ENCODE peak calls at places on chromosomes 7 and 10, in nine cellular contexts. V, I, H, A, D, R, X, T and U are unnamed samples.

GRCh38 chr7:66697451-66698438 is 42.8 kb upstream of the RABGEF1 start:
- DNase-seq in V (peak), I (peak), H (peak), A (peak), D (peak), R (peak), X (no peak), T (no peak), U (peak)

GRCh38 chr10:74156919-74157289 is 5.9 kb downstream of the ADK start:
- DNase-seq in V (peak), I (peak), H (no peak), A (no peak), D (peak), R (no peak), X (no peak), T (no peak), U (no peak)

GRCh38 chr7:15765753-15766152 is 79.3 kb upstream of the MEOX2 start:
- DNase-seq in V (no peak), I (no peak), H (no peak), A (no peak), D (no peak), R (no peak), X (no peak), T (no peak), U (no peak)

GRCh38 chr7:123769371-123769770 is 20.6 kb upstream of the WASL start:
- DNase-seq in V (peak), I (peak), H (peak), A (peak), D (peak), R (no peak), X (no peak), T (peak), U (no peak)

GRCh38 chr7:26638140-26638539 is 226.2 kb downstream of the SKAP2 start:
- DNase-seq in V (no peak), I (no peak), H (no peak), A (no peak), D (no peak), R (no peak), X (no peak), T (no peak), U (no peak)

GRCh38 chr7:109864263-109864662 is 1226.7 kb upstream of the LRRN3 start:
- DNase-seq in V (no peak), I (no peak), H (no peak), A (no peak), D (no peak), R (no peak), X (no peak), T (no peak), U (no peak)

GRCh38 chr10:132094581-132095234 is 29.0 kb downstream of the JAKMIP3 start:
- DNase-seq in V (no peak), I (no peak), H (no peak), A (no peak), D (no peak), R (no peak), X (no peak), T (no peak), U (no peak)

GRCh38 chr10:85888559-85888958 is 478.0 kb downstream of the GRID1 start:
- DNase-seq in V (no peak), I (no peak), H (no peak), A (no peak), D (no peak), R (no peak), X (no peak), T (no peak), U (no peak)

GRCh38 chr10:30600005-30600404 is 29.5 kb downstream of the LYZL2 start:
- DNase-seq in V (no peak), I (peak), H (peak), A (no peak), D (no peak), R (no peak), X (no peak), T (no peak), U (no peak)

GRCh38 chr10:49505076-49505475 is 33.8 kb downstream of the ERCC6 start:
- DNase-seq in V (no peak), I (no peak), H (no peak), A (no peak), D (no peak), R (no peak), X (no peak), T (no peak), U (no peak)

GRCh38 chr10:116748471-116748870 is 6.1 kb upstream of the HSPA12A start:
- DNase-seq in V (no peak), I (no peak), H (no peak), A (no peak), D (no peak), R (no peak), X (no peak), T (no peak), U (no peak)

GRCh38 chr10:110048781-110049180 is 41.0 kb downstream of the ADD3 start:
- DNase-seq in V (no peak), I (no peak), H (no peak), A (no peak), D (no peak), R (no peak), X (no peak), T (no peak), U (no peak)

GRCh38 chr10:25867321-25867720 is 66.7 kb upstream of the MYO3A start:
- DNase-seq in V (peak), I (peak), H (peak), A (no peak), D (no peak), R (no peak), X (no peak), T (no peak), U (no peak)

GRCh38 chr10:73814276-73814895 is 3.0 kb upstream of the NDST2 start:
- DNase-seq in V (no peak), I (no peak), H (no peak), A (no peak), D (no peak), R (no peak), X (no peak), T (no peak), U (no peak)

GRCh38 chr7:27099224-27099838 is 3.2 kb downstream of the HOXA2 start:
- DNase-seq in V (peak), I (no peak), H (no peak), A (no peak), D (no peak), R (no peak), X (no peak), T (no peak), U (no peak)

GRCh38 chr10:112895292-112895691 is 54.8 kb upstream of the TCF7L2 start:
- DNase-seq in V (no peak), I (no peak), H (no peak), A (no peak), D (no peak), R (no peak), X (no peak), T (no peak), U (no peak)

GRCh38 chr10:119543814-119544642 is 1.5 kb upstream of the RGS10 start:
- DNase-seq in V (peak), I (no peak), H (peak), A (peak), D (no peak), R (no peak), X (no peak), T (no peak), U (no peak)

GRCh38 chr7:3120513-3120912 is 76.8 kb upstream of the CARD11 start:
- DNase-seq in V (no peak), I (no peak), H (no peak), A (no peak), D (no peak), R (no peak), X (no peak), T (no peak), U (no peak)

GRCh38 chr7:132410385-132410784 is 165.9 kb downstream of the PLXNA4 start:
- DNase-seq in V (no peak), I (peak), H (peak), A (peak), D (no peak), R (no peak), X (no peak), T (no peak), U (no peak)

GRCh38 chr7:28726563-28726962 is 231.6 kb downstream of the TRIL start:
- DNase-seq in V (no peak), I (no peak), H (peak), A (no peak), D (no peak), R (no peak), X (no peak), T (no peak), U (no peak)

GRCh38 chr7:130683026-130683425 is 3.3 kb downstream of the TSGA13 start:
- DNase-seq in V (peak), I (no peak), H (peak), A (no peak), D (no peak), R (peak), X (no peak), T (no peak), U (peak)

GRCh38 chr7:12436896-12437535 is 33.4 kb upstream of the VWDE start:
- DNase-seq in V (peak), I (peak), H (peak), A (peak), D (peak), R (no peak), X (no peak), T (no peak), U (no peak)

GRCh38 chr7:45891462-45892402 is 3.4 kb downstream of the IGFBP1 start:
- DNase-seq in V (no peak), I (no peak), H (no peak), A (no peak), D (no peak), R (no peak), X (no peak), T (no peak), U (no peak)

GRCh38 chr7:110358028-110358427 is 732.9 kb upstream of the LRRN3 start:
- DNase-seq in V (peak), I (no peak), H (no peak), A (peak), D (peak), R (no peak), X (peak), T (no peak), U (no peak)

GRCh38 chr10:8060010-8060703 is 5.7 kb downstream of the GATA3 start:
- DNase-seq in V (peak), I (no peak), H (peak), A (no peak), D (no peak), R (no peak), X (no peak), T (no peak), U (peak)

GRCh38 chr7:45457591-45457990 is 116.6 kb upstream of the ADCY1 start:
- DNase-seq in V (peak), I (no peak), H (no peak), A (no peak), D (no peak), R (no peak), X (no peak), T (no peak), U (no peak)

GRCh38 chr7:133130166-133130565 is 48.3 kb upstream of the CHCHD3 start:
- DNase-seq in V (no peak), I (no peak), H (no peak), A (no peak), D (no peak), R (no peak), X (no peak), T (no peak), U (no peak)

GRCh38 chr10:79138449-79139123 is 69.8 kb downstream of the ZMIZ1 start:
- DNase-seq in V (no peak), I (no peak), H (no peak), A (no peak), D (no peak), R (no peak), X (no peak), T (no peak), U (no peak)

GRCh38 chr10:32005050-32005449 is 51.2 kb downstream of the KIF5B start:
- DNase-seq in V (peak), I (peak), H (peak), A (peak), D (peak), R (no peak), X (peak), T (no peak), U (no peak)

GRCh38 chr7:112462236-112462635 is 12.0 kb downstream of the IFRD1 start:
- DNase-seq in V (peak), I (peak), H (peak), A (peak), D (peak), R (peak), X (no peak), T (peak), U (no peak)

GRCh38 chr10:67923551-67923950 is 39.1 kb downstream of the SIRT1 start:
- DNase-seq in V (peak), I (no peak), H (peak), A (peak), D (no peak), R (peak), X (no peak), T (no peak), U (no peak)

GRCh38 chr10:28242560-28243204 is 60.2 kb downstream of the MPP7 start:
- DNase-seq in V (no peak), I (no peak), H (no peak), A (no peak), D (no peak), R (no peak), X (no peak), T (no peak), U (no peak)

GRCh38 chr10:79488303-79488702 is 24.0 kb upstream of the EIF5AL1 start:
- DNase-seq in V (peak), I (peak), H (peak), A (peak), D (peak), R (peak), X (peak), T (no peak), U (peak)

GRCh38 chr10:11505636-11506035 is 105.8 kb downstream of the USP6NL start:
- DNase-seq in V (peak), I (no peak), H (no peak), A (no peak), D (no peak), R (no peak), X (no peak), T (no peak), U (no peak)

GRCh38 chr7:29469306-29469705 is 94.3 kb upstream of the PRR15 start:
- DNase-seq in V (no peak), I (no peak), H (no peak), A (no peak), D (no peak), R (no peak), X (no peak), T (no peak), U (no peak)

GRCh38 chr10:73908853-73909611 is 1.9 kb upstream of the PLAU start:
- DNase-seq in V (peak), I (peak), H (peak), A (peak), D (peak), R (peak), X (peak), T (no peak), U (peak)

GRCh38 chr7:97027427-97028234 is 3.0 kb upstream of the DLX5 start:
- DNase-seq in V (peak), I (peak), H (peak), A (peak), D (peak), R (peak), X (peak), T (peak), U (peak)

GRCh38 chr7:30406664-30407425 is 71.7 kb downstream of the NOD1 start:
- DNase-seq in V (peak), I (no peak), H (peak), A (no peak), D (no peak), R (peak), X (no peak), T (no peak), U (no peak)

GRCh38 chr10:28291881-28292297 is 11.0 kb downstream of the MPP7 start:
- DNase-seq in V (peak), I (peak), H (peak), A (peak), D (peak), R (peak), X (peak), T (no peak), U (peak)

DNA sequence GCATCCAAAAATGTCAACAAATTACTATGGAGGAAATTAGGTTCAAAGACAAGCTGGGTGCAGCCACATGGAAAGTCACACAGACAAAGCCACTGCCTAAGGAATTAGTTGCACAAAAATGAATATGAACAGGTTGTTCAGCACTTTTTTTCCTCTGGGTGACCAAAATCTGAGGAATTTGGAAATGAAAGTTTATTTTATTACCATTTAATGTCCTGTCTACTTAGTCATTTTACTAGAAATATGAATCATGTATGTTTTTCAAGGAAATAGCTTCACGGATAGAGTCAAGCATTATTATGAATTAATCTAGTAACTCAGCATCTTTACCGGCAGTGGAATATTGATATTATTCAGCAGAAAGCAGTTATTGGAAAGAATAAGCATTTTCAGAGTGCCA is 106.3 kb downstream of the ANK3 start:
- DNase-seq in V (no peak), I (no peak), H (peak), A (no peak), D (no peak), R (no peak), X (no peak), T (no peak), U (peak)
- H3K4me3 ChIP-seq in V (no peak), I (no peak), H (peak), A (no peak), D (no peak), R (no peak), X (no peak), T (no peak), U (no peak)

DNA sequence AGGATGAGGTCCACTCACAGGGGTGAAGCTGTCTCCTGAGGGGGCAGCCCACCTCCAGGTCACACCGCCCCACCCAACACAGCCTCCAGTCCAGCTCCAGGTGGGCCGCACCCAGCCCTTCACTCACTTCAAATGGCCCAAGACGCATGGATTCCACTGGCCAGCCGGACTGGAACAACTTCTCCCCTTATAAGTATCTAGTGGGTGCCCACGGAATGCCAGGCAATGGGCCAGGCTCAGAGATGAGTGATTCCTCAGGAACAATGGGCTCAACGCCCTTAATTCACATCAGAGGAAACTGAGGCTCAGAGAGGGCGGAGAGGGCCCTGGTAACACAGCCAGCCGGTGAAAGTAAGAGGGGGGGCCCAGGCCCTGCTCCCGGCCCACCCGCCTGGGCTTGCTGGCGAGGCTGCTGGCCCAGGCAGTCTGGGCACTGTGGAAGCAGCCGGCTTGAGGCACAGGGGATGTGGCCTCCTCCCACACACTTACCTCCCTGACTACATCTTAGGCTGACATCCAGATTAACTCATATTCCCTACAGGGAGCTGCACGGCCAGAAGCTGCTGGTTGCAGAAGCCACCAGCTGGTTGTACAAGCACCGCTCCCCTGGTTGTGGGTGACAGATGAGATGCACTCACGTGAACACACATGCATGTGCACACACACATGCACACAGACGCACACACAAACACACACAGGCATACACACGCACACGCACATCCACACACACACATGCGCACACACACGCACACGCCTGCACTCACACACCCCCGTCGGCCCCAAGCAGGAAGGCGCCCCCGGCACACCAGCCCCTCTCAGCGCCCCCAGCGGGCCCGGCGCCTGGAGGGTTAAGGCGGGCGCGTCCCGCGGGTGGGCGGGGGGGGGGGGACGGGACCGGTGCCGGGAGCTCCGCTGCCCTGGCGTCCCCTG is 1.0 kb upstream of the FAM20C start:
- DNase-seq in V (peak), I (peak), H (peak), A (peak), D (peak), R (peak), X (peak), T (no peak), U (peak)
- H3K4me3 ChIP-seq in V (peak), I (peak), H (peak), A (peak), D (peak), R (peak), X (peak), T (peak), U (peak)

GRCh38 chr7:150404785-150405583 is 25.9 kb downstream of the ZNF775 start:
- DNase-seq in V (peak), I (peak), H (peak), A (peak), D (peak), R (peak), X (peak), T (peak), U (no peak)

GRCh38 chr7:150406565-150407421 is 27.7 kb downstream of the ZNF775 start:
- DNase-seq in V (no peak), I (no peak), H (peak), A (no peak), D (no peak), R (no peak), X (no peak), T (no peak), U (no peak)

GRCh38 chr7:150407588-150408392 is 28.7 kb downstream of the ZNF775 start:
- DNase-seq in V (no peak), I (no peak), H (no peak), A (no peak), D (no peak), R (no peak), X (no peak), T (no peak), U (no peak)

GRCh38 chr7:150405584-150406310 is 26.6 kb downstream of the ZNF775 start:
- DNase-seq in V (no peak), I (no peak), H (peak), A (no peak), D (peak), R (no peak), X (no peak), T (no peak), U (no peak)

GRCh38 chr7:150406311-150406564 is 27.1 kb downstream of the ZNF775 start:
- DNase-seq in V (no peak), I (no peak), H (no peak), A (no peak), D (no peak), R (no peak), X (no peak), T (no peak), U (no peak)
- H3K4me3 ChIP-seq in V (peak), I (peak), H (peak), A (peak), D (peak), R (peak), X (peak), T (peak), U (peak)

GRCh38 chr7:138259675-138260074 is 183.4 kb downstream of the AKR1D1 start:
- DNase-seq in V (no peak), I (no peak), H (no peak), A (no peak), D (no peak), R (no peak), X (no peak), T (no peak), U (no peak)

GRCh38 chr7:138258194-138258554 is 181.9 kb downstream of the AKR1D1 start:
- DNase-seq in V (peak), I (no peak), H (no peak), A (no peak), D (peak), R (no peak), X (no peak), T (no peak), U (no peak)

GRCh38 chr7:138254444-138254843 is 178.2 kb downstream of the AKR1D1 start:
- DNase-seq in V (no peak), I (no peak), H (no peak), A (no peak), D (no peak), R (no peak), X (no peak), T (no peak), U (no peak)

DNA sequence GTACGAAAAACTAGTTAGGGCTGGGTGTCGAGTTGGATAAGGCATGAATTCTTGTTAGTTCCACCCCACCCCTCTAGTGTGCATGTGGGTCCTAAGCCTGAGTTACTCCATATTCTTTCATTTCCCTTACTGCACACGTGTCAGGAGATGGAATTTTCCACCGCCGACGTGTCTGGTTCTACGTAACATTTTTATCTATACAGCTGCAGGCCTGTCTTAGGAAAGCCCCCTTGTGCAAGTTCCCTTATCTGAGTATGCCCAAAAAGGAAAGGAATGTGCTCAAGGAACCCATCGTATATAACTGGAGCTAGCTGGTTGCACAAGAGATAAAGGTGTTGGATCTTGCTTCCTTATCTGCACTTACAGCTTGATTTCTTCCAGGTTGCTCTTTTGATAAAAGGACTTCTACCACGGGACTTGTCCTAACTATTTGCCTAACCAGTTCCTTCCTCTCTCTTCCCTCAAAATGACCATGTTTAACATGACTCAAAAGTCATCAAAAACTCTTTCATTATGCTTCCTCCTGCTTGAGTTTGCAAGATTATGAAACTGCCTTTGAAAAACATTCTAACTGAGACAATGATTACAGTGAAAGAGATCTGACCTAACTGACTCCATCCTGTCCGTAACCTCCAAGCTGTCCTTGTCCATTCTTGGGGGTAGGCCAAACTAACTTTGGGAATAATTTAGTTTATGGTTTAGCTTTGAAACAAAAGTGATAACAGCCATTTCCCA is 181.4 kb downstream of the AKR1D1 start:
- DNase-seq in V (peak), I (peak), H (no peak), A (no peak), D (peak), R (no peak), X (no peak), T (no peak), U (no peak)
- H3K4me3 ChIP-seq in V (no peak), I (no peak), H (no peak), A (no peak), D (no peak), R (no peak), X (no peak), T (no peak), U (no peak)